ENCODE peak calls at places on chromosomes 3 and 15, in four cellular contexts. U is ecto neural progenitor cell, W is Ammon's horn, C is Right ventricle myocardium superior. R is an unnamed sample.

GRCh38 chr3:151301787-151302186 is 14.8 kb downstream of the GPR87 start:
- DNase-seq in U (no peak), W (no peak), C (no peak), R (no peak)

GRCh38 chr15:38247336-38247735 is 5.3 kb upstream of the SPRED1 start:
- DNase-seq in U (no peak), W (no peak), C (no peak), R (no peak)

GRCh38 chr15:32029409-32029861 is 880 bp upstream of the CHRNA7 start:
- DNase-seq in U (peak), W (peak), C (peak), R (no peak)

GRCh38 chr3:168951368-168951767 is 712.1 kb downstream of the MECOM start:
- DNase-seq in U (no peak), W (no peak), C (no peak), R (no peak)

GRCh38 chr3:129467934-129468333 is 27.9 kb downstream of the IFT122 start:
- DNase-seq in U (no peak), W (no peak), C (no peak), R (no peak)

GRCh38 chr15:40235201-40235890 is 3.5 kb upstream of the PAK6 start:
- DNase-seq in U (peak), W (peak), C (no peak), R (no peak)

GRCh38 chr3:10855871-10856662 is 40.0 kb downstream of the SLC6A11 start:
- DNase-seq in U (no peak), W (no peak), C (no peak), R (no peak)

GRCh38 chr15:67824157-67824899 is 981 bp upstream of the SKOR1 start:
- DNase-seq in U (no peak), W (no peak), C (no peak), R (no peak)

GRCh38 chr3:39096775-39097174 is 10.7 kb downstream of the GORASP1 start:
- DNase-seq in U (no peak), W (peak), C (no peak), R (peak)

GRCh38 chr3:193946945-193947344 is 189.0 kb upstream of the HES1 start:
- DNase-seq in U (no peak), W (no peak), C (no peak), R (no peak)

GRCh38 chr3:185318136-185318535 is 44.8 kb upstream of the MAP3K13 start:
- DNase-seq in U (no peak), W (no peak), C (no peak), R (no peak)

GRCh38 chr15:89893027-89893426 is 767 bp downstream of the AP3S2 start:
- DNase-seq in U (no peak), W (no peak), C (no peak), R (no peak)

R was measured in esophagus muscularis mucosa.